ENCODE peak calls at places on chromosomes 6 and 20, in six cellular contexts. Z, D, O, I, U and V are unnamed samples.

GRCh38 chr6:34513628-34514027 is 42.5 kb downstream of the SPDEF start:
- DNase-seq in Z (no peak), D (no peak), O (no peak), I (no peak), U (peak), V (no peak)

GRCh38 chr20:22379472-22379871 is 204.9 kb downstream of the FOXA2 start:
- DNase-seq in Z (no peak), D (peak), O (no peak), I (no peak), U (no peak), V (no peak)

GRCh38 chr20:56922497-56922896 is 293.4 kb downstream of the TFAP2C start:
- DNase-seq in Z (no peak), D (peak), O (no peak), I (no peak), U (no peak), V (no peak)

GRCh38 chr6:111992851-111993250 is 61.1 kb upstream of the CCN6 start:
- DNase-seq in Z (no peak), D (peak), O (no peak), I (peak), U (no peak), V (peak)

GRCh38 chr6:17865798-17866725 is 121.4 kb downstream of the KIF13A start:
- DNase-seq in Z (peak), D (peak), O (no peak), I (no peak), U (no peak), V (no peak)

GRCh38 chr20:14711681-14712080 is 374.3 kb upstream of the FLRT3 start:
- DNase-seq in Z (no peak), D (no peak), O (peak), I (no peak), U (no peak), V (no peak)

GRCh38 chr6:79180082-79180481 is 54.4 kb downstream of the HMGN3 start:
- DNase-seq in Z (no peak), D (peak), O (no peak), I (no peak), U (no peak), V (no peak)

GRCh38 chr6:134584809-134585528 is 267.1 kb upstream of the SGK1 start:
- DNase-seq in Z (no peak), D (no peak), O (no peak), I (no peak), U (no peak), V (no peak)

GRCh38 chr6:160912411-160912810 is 79.2 kb upstream of the MAP3K4 start:
- DNase-seq in Z (no peak), D (no peak), O (no peak), I (no peak), U (no peak), V (no peak)

GRCh38 chr6:12369781-12370262 is 79.7 kb downstream of the EDN1 start:
- DNase-seq in Z (peak), D (peak), O (no peak), I (no peak), U (peak), V (no peak)

GRCh38 chr6:44029489-44030185 is 97.6 kb downstream of the MRPL14 start:
- DNase-seq in Z (peak), D (no peak), O (no peak), I (no peak), U (no peak), V (no peak)

GRCh38 chr6:10733863-10734262 is 11.0 kb downstream of the TMEM14C start:
- DNase-seq in Z (no peak), D (peak), O (no peak), I (no peak), U (no peak), V (no peak)

GRCh38 chr6:12295558-12296254 is 5.5 kb downstream of the EDN1 start:
- DNase-seq in Z (peak), D (no peak), O (no peak), I (no peak), U (no peak), V (no peak)

GRCh38 chr6:16544006-16544405 is 217.3 kb downstream of the ATXN1 start:
- DNase-seq in Z (no peak), D (no peak), O (peak), I (no peak), U (no peak), V (no peak)

GRCh38 chr20:47289989-47290388 is 66.5 kb downstream of the ZMYND8 start:
- DNase-seq in Z (no peak), D (no peak), O (no peak), I (no peak), U (no peak), V (no peak)

GRCh38 chr6:143843689-143844405 is 709 bp downstream of the LTV1 start:
- DNase-seq in Z (peak), D (no peak), O (no peak), I (peak), U (no peak), V (no peak)

GRCh38 chr6:7697432-7697819 is 28.5 kb upstream of the BMP6 start:
- DNase-seq in Z (no peak), D (peak), O (no peak), I (no peak), U (no peak), V (no peak)
- H3K4me3 ChIP-seq in Z (no peak), D (peak), O (no peak), I (no peak), U (no peak), V (no peak)

GRCh38 chr6:13724174-13724573 is 12.5 kb upstream of the RANBP9 start:
- DNase-seq in Z (no peak), D (peak), O (no peak), I (no peak), U (no peak), V (peak)

GRCh38 chr6:13725570-13725969 is 13.9 kb upstream of the RANBP9 start:
- DNase-seq in Z (no peak), D (peak), O (no peak), I (peak), U (no peak), V (no peak)

GRCh38 chr6:13717787-13718458 is 6.3 kb upstream of the RANBP9 start:
- DNase-seq in Z (no peak), D (no peak), O (no peak), I (no peak), U (no peak), V (no peak)

GRCh38 chr6:13725052-13725451 is 13.4 kb upstream of the RANBP9 start:
- DNase-seq in Z (no peak), D (peak), O (no peak), I (no peak), U (no peak), V (no peak)

GRCh38 chr6:13722880-13723279 is 11.2 kb upstream of the RANBP9 start:
- DNase-seq in Z (no peak), D (no peak), O (no peak), I (no peak), U (no peak), V (no peak)
- H3K4me3 ChIP-seq in Z (no peak), D (no peak), O (no peak), I (no peak), U (no peak), V (no peak)

GRCh38 chr6:27295301-27296079 is 16.6 kb downstream of the POM121L2 start:
- DNase-seq in Z (peak), D (peak), O (peak), I (no peak), U (no peak), V (peak)
- H3K4me3 ChIP-seq in Z (peak), D (peak), O (peak), I (no peak), U (no peak), V (no peak)

DNA sequence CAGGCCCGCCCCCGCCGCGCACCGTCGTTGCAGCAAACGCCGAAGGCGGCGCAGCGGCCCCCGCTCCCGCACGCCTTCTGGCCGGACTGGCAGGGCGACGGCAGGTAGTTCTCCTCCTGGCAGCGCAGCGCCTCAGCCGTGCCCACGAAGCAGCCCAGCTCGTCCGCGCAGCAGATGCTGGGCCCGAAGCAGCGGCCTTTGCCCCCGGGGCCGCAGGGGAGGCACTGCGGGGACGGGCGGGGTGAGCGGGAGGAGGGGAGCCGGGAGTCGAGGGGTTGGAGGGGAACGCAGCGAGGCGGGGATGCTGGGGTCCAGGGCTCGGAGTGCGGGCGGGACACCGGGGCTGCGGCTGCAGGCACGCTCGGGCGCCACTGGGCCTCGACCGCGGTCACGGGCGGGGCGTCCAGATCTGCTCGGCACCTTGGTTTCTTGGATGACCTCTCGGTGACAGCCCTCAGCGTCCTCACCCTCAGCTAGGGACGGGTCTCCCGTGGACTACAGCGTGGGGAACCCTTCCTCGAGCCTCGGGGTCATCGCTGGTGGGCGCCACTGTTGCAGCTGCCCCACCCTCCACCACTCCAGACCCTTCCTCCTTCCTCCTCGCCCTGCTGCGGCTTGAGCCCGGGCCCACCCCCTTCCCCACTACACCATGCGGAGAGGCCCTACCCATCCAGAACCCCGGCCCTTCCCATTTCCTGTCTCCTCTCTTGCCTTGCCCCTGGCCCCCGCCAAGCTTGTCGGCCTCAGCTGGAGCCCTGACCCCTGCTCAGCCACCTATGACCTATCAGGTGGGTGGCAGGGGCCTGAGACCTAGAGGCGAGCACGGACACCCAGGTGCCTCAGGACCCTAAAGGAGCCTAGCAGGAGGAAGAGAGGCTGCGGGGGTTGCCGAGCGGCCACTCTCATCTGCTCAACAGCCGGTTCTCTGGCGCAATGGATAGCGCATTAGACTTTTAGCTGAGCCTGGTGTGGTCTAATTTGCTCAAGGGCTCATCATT is 1.3 kb downstream of the AVP start:
- DNase-seq in Z (no peak), D (no peak), O (no peak), I (no peak), U (no peak), V (peak)
- H3K4me3 ChIP-seq in Z (peak), D (no peak), O (peak), I (no peak), U (peak), V (peak)

GRCh38 chr6:130946076-130946475 is 117.0 kb downstream of the EPB41L2 start:
- DNase-seq in Z (no peak), D (peak), O (no peak), I (no peak), U (no peak), V (no peak)
- H3K4me3 ChIP-seq in Z (no peak), D (no peak), O (no peak), I (no peak), U (no peak), V (no peak)

DNA sequence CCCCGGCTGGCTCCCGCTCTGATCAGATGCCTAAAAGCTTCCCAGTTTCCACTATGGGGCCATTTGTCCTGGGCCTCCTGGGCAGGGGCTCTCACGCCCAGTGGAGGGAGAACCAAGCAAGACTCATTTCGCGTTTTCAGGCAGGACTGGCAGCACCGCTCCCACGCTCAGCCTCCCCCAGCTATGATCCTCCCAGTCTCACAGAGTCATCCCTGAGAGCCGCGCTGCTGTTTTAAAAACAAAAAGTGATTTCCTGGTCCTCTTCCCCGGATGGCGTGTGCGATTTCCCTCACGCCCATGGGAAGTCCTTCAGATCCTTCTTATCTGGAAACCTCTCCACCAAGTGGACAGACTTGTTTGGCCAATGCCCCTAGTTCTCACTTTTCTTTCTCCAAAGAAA is at the start of gene ADGRF5:
- DNase-seq in Z (no peak), D (no peak), O (no peak), I (no peak), U (peak), V (no peak)
- H3K4me3 ChIP-seq in Z (no peak), D (no peak), O (no peak), I (no peak), U (peak), V (no peak)

DNA sequence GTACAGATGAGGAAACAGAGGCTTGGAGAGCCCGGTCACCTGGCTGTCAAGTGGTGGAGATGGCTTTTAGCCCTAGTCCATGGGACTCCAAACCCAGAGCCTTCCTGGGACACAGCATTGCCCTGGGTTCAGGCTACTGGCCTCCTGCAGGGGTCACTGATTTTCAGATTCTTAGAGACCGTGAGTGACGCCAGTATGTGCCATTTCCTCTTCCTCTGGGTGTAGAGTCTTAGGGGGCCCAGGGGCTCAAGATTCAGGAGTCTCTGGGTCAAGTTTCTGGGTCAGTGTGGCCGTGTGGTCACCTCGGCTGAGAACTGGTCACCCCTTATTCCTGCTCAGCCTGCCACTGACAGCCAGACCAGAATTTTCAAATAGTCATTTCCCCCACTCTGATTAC is 574 bp downstream of the ARHGAP40 start:
- DNase-seq in Z (no peak), D (no peak), O (no peak), I (no peak), U (no peak), V (no peak)
- H3K4me3 ChIP-seq in Z (no peak), D (no peak), O (no peak), I (no peak), U (peak), V (no peak)

DNA sequence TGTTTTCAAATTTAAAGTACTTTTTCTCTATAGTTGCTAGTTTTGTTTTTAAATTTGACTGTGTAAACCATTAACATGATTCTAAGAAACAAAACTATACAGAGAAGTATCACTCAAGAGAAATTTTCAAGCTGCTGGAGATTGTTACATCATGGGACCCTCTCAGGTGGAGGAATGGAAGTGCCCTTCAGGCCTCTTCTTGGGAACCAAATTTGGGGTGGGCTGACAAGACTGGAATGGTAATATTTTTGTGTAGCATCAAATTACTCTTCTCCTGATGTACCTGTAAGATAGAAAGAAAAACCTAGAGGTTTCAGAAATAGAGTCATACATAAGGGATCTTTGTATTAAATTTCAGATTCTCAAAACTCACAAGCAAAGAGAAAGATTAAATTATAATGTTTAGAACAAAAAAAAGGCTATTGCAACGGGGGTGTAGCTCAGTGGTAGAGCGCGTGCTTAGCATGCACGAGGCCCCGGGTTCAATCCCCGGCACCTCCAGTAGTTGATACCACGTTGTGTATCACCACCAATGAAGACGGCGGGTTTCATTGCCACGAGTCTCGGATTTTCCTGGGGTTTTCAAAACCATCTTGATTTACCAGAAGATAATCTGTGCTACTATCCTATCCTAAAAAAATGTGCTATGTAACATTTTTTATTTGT is 193.7 kb downstream of the GPX5 start:
- DNase-seq in Z (no peak), D (peak), O (no peak), I (no peak), U (no peak), V (no peak)
- H3K4me3 ChIP-seq in Z (no peak), D (no peak), O (no peak), I (no peak), U (no peak), V (no peak)